ENCODE peak calls at places on chromosomes 2 and 18, in five cellular contexts. M, W, G, J and V are unnamed samples.

GRCh38 chr2:15871239-15871783 is 69.0 kb upstream of the MYCN start:
- DNase-seq in J (no peak), M (no peak), W (no peak), G (no peak), V (no peak)

GRCh38 chr2:150624001-150624401 is 136.5 kb upstream of the RND3 start:
- DNase-seq in W (no peak), J (no peak), G (no peak), M (no peak), V (peak)

GRCh38 chr2:17083902-17084301 is 418.3 kb upstream of the CYRIA start:
- DNase-seq in G (no peak), W (no peak), J (no peak), M (no peak), V (no peak)

GRCh38 chr2:210630904-210631560 is 74.6 kb downstream of the CPS1 start:
- DNase-seq in W (no peak), G (no peak), J (no peak), M (no peak), V (no peak)

GRCh38 chr2:135874966-135875365 is 1.3 kb downstream of the MCM6 start:
- DNase-seq in M (no peak), G (no peak), W (no peak), J (no peak), V (peak)

GRCh38 chr2:237590272-237591020 is at the start of gene RAB17:
- DNase-seq in G (peak), M (no peak), W (peak), J (no peak), V (no peak)

GRCh38 chr18:62715829-62716678 is 713 bp downstream of the PHLPP1 start:
- DNase-seq in J (no peak), W (peak), G (no peak), M (peak), V (peak)

GRCh38 chr2:188305271-188305670 is 13.6 kb downstream of the GULP1 start:
- DNase-seq in W (no peak), M (no peak), G (no peak), J (no peak), V (no peak)

GRCh38 chr18:34933880-34934689 is 107.1 kb upstream of the MAPRE2 start:
- DNase-seq in M (no peak), W (no peak), G (no peak), J (no peak), V (no peak)

GRCh38 chr2:240377366-240377765 is 58.1 kb upstream of the GPC1 start:
- DNase-seq in M (no peak), W (no peak), J (no peak), G (no peak), V (no peak)

GRCh38 chr18:67041334-67041733 is 437.4 kb upstream of the CDH19 start:
- DNase-seq in M (no peak), G (no peak), J (no peak), W (no peak), V (no peak)

GRCh38 chr2:68291317-68291716 is 28.4 kb downstream of the CNRIP1 start:
- DNase-seq in W (no peak), G (no peak), M (no peak), J (no peak), V (no peak)

GRCh38 chr2:109059474-109060165 is 69.4 kb upstream of the SH3RF3 start:
- DNase-seq in M (no peak), W (no peak), G (no peak), J (no peak), V (no peak)

GRCh38 chr2:126827371-126827770 is 71.3 kb upstream of the TEX51 start:
- DNase-seq in W (no peak), J (peak), M (no peak), G (no peak), V (no peak)

GRCh38 chr2:58553937-58554336 is 312.8 kb upstream of the FANCL start:
- DNase-seq in W (no peak), M (no peak), G (peak), J (no peak), V (peak)

GRCh38 chr2:112472547-112473263 is 9.3 kb upstream of the TTL start:
- DNase-seq in J (peak), W (no peak), G (no peak), M (no peak), V (no peak)

GRCh38 chr2:241816431-241817121 is 7.6 kb downstream of the NEU4 start:
- DNase-seq in G (no peak), J (no peak), M (peak), W (no peak), V (no peak)

GRCh38 chr2:207467716-207468347 is 61.9 kb upstream of the CREB1 start:
- DNase-seq in J (no peak), M (no peak), G (no peak), W (no peak), V (no peak)

GRCh38 chr2:188819781-188820180 is 154.4 kb upstream of the COL3A1 start:
- DNase-seq in M (no peak), G (no peak), W (no peak), J (no peak), V (no peak)

GRCh38 chr2:240777416-240778212 is 42.4 kb downstream of the KIF1A start:
- DNase-seq in G (no peak), W (no peak), J (no peak), M (no peak), V (no peak)

GRCh38 chr2:201116959-201117734 is 1.2 kb downstream of the CFLAR start:
- DNase-seq in M (no peak), J (peak), W (peak), G (peak), V (peak)

GRCh38 chr2:65300134-65300771 is 72.6 kb downstream of the ACTR2 start:
- DNase-seq in M (peak), W (no peak), G (no peak), J (peak), V (no peak)

GRCh38 chr2:195489101-195489500 is 167.9 kb upstream of the SLC39A10 start:
- DNase-seq in W (no peak), M (no peak), G (no peak), J (no peak), V (no peak)

GRCh38 chr2:226873826-226874225 is 38.0 kb downstream of the RHBDD1 start:
- DNase-seq in J (no peak), W (no peak), G (no peak), M (no peak), V (no peak)

GRCh38 chr2:140654565-140654964 is 1476.3 kb downstream of the LRP1B start:
- DNase-seq in G (no peak), J (no peak), W (no peak), M (no peak), V (no peak)

GRCh38 chr18:47773931-47774330 is 156.5 kb downstream of the SMAD2 start:
- DNase-seq in J (peak), W (no peak), G (no peak), M (no peak), V (no peak)

GRCh38 chr2:64624108-64624610 is 29.6 kb downstream of the SERTAD2 start:
- DNase-seq in M (no peak), J (no peak), G (no peak), W (no peak), V (no peak)

GRCh38 chr2:26059542-26059941 is 25.7 kb downstream of the RAB10 start:
- DNase-seq in J (no peak), W (no peak), M (no peak), G (no peak), V (peak)

GRCh38 chr2:46008082-46008870 is 288.9 kb upstream of the EPAS1 start:
- DNase-seq in G (no peak), M (no peak), W (no peak), J (no peak), V (no peak)

GRCh38 chr18:8635087-8635486 is 25.9 kb downstream of the RAB12 start:
- DNase-seq in J (no peak), M (no peak), G (no peak), W (no peak), V (no peak)

GRCh38 chr2:112345030-112346027 is 69.9 kb downstream of the ZC3H6 start:
- DNase-seq in M (no peak), G (peak), J (no peak), W (peak), V (no peak)

GRCh38 chr2:216833076-216833475 is 26.8 kb downstream of the TNP1 start:
- DNase-seq in G (no peak), J (no peak), W (no peak), M (no peak), V (no peak)

GRCh38 chr2:20652141-20652540 is 1.2 kb upstream of the HS1BP3 start:
- DNase-seq in G (no peak), M (no peak), J (no peak), W (no peak), V (no peak)

GRCh38 chr2:167127135-167127534 is 238.9 kb downstream of the XIRP2 start:
- DNase-seq in M (no peak), G (peak), W (no peak), J (no peak), V (peak)

GRCh38 chr2:70745276-70745675 is 22.7 kb downstream of the ADD2 start:
- DNase-seq in M (no peak), J (no peak), W (no peak), G (no peak), V (no peak)

GRCh38 chr2:21279525-21279924 is 155.8 kb downstream of the TDRD15 start:
- DNase-seq in J (no peak), M (no peak), W (no peak), G (no peak), V (no peak)

GRCh38 chr2:144950874-144951560 is 431.1 kb upstream of the ZEB2 start:
- DNase-seq in G (no peak), M (no peak), W (peak), J (no peak), V (peak)

GRCh38 chr2:100742884-100743283 is 77.1 kb upstream of the NPAS2 start:
- DNase-seq in W (no peak), M (no peak), G (peak), J (peak), V (no peak)
- H3K4me3 ChIP-seq in W (no peak), M (no peak), G (peak), J (no peak), V (no peak)

DNA sequence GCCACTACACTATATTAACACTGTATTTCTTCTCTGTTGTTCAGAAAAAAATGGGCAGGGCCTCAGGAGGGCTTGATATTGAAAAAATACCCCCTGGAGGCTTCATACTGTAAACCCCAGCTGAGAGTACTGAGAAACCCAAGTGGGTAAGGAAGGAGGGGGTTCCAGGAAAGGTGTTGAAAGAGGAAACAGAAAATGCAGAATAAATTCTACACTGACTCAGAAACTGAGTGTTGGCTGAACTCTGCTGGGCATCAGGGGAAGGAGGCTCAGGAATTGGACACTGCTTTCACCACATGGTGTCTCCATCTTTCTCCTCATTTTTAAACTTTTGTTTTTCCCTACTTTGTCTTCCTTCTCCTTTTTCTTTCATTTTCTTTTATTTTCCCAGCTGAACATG is 253.7 kb downstream of the DYM start:
- DNase-seq in M (no peak), W (no peak), G (no peak), J (no peak), V (peak)
- TF ChIP-seq CTCF in M (no peak), W (no peak), G (no peak), J (no peak), V (no peak)

DNA sequence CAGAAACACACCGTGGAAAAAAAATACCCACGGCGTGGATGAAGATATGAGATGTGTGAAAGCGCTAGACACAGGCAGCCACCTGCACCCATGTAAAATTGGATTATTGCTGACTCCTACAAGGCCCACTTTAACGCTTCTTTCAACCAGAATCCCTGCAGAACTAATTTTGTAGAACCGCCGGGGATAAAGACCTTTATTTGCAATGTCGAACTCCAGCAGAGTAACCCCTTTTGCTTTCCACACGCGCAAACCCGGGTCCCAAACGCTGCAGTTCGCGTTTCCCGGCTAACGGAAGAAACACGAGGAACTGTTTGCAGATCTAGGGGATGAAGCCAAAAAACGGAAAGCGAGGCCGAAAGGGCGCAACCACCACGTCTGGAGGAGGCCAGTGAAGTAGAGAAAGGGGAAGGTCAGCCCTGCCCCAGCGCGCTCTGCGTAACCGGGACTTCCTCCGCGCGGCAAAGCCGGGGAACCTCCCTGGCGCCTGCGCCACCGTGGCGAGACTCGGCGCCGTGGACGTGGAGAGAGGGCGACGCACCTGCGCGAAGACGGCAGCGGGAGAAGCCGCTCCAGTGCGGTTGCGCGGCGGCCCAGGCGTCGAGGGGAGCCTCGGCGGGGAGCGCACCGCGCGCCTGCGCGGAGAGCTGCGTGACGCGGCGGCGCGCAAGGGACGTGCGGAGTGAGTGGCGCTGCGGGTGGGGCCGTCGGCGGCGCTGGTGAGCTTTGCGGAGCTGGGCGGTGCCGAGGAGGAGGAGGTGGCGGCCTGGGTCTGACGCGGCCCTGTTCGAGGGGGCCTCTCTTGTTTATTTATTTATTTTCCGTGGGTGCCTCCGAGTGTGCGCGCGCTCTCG is at the start of gene PPP1CB:
- DNase-seq in W (peak), J (peak), G (peak), M (peak), V (peak)
- TF ChIP-seq POLR2A in W (peak), J (peak), G (peak), M (peak), V (peak)

GRCh38 chr2:172021074-172021931 is 21.6 kb downstream of the METAP1D start:
- DNase-seq in J (no peak), G (peak), W (no peak), M (no peak), V (no peak)

GRCh38 chr2:172021955-172022354 is 22.2 kb downstream of the METAP1D start:
- DNase-seq in W (no peak), G (no peak), M (no peak), J (no peak), V (peak)
- H3K4me3 ChIP-seq in W (no peak), G (no peak), M (no peak), J (no peak), V (no peak)

DNA sequence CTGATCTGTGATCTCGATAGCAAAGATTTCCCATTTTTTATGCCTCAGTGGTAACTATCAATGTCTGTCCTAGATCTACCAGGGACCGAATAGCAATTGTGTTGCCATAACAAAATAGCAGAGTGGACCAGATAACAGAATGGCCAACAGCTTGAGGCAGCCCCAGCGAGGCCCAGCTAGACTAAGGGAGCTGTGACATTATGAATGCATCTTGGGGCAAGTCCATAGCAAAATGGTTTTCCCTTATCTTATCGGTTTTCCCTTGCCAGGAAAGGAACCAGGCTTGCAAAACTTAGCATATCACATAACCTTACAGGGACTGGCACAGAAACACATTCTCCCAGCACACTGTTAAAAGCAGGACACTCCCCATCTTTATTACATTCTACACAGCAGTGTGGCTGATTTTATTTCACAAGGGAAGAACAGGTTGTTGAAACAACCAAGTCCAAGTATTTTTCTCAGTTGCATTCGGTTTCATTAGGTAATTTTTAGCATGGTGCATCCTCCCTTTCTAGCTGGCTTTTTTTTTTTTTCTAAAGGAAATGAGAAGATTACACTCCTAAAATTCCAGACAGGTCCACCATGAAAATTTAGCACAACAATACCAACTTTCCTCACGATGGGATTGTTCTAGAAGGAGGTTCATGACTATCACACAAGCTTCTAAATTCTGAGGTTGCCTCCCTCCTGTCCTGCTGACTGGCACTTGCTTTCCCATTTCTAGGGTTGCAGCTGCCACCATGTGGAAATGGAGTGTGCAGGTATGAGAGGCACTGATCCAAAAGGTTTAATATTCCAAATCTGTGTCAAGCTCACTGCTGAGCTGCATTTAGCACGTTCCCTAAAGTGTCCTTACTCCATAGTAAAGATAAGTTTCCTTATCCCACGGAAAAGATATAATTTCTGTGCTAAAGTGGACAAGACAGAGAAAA is 97.0 kb upstream of the SLC35G4 start:
- DNase-seq in G (peak), W (peak), J (no peak), M (no peak), V (no peak)
- TF ChIP-seq CTCF in G (peak), W (peak), J (no peak), M (no peak), V (no peak)

DNA sequence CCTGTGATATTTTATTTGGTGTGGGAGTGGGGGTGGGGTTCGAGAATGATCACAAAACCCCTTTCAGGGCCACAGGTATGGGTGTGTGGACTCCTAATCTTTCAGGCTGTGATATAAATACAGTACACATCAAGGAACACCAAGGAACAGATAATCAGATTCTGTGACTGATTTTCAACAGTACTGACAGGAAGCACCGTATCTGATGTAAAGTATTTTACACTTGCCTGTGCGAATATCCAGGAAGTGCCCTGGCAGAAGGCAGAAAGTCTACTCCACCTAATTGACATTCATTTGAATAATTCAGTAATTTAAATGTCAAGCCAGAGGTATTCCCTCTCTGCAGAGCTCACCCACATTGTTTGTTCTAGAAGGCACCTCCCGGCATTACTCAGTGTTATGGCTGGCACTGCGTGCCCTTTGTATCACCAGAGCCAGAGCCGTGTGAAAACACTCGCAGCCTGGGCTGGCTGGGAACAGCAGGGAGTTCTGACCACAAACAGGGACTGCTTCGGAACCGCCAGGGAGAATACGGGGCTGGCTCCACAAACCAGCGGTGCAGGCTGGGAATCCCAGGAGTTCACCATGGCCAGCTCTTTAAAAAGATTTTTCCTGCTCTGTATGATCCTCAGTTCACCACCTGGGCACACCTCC is 91.8 kb downstream of the ACVR1 start:
- DNase-seq in M (peak), G (no peak), J (no peak), W (peak), V (no peak)
- TF ChIP-seq POLR2A in M (no peak), G (no peak), J (no peak), W (no peak), V (no peak)

GRCh38 chr18:35949090-35949489 is 23.4 kb upstream of the RMP24 start:
- DNase-seq in W (no peak), M (no peak), G (no peak), J (no peak), V (no peak)

GRCh38 chr18:35953688-35954087 is 18.8 kb upstream of the RMP24 start:
- DNase-seq in M (no peak), G (no peak), J (no peak), W (no peak), V (no peak)

GRCh38 chr18:35950628-35950982 is 21.9 kb upstream of the RMP24 start:
- DNase-seq in J (no peak), W (no peak), M (no peak), G (no peak), V (no peak)

GRCh38 chr18:35948080-35948479 is 24.4 kb upstream of the RMP24 start:
- DNase-seq in M (no peak), G (no peak), J (no peak), W (no peak), V (no peak)

DNA sequence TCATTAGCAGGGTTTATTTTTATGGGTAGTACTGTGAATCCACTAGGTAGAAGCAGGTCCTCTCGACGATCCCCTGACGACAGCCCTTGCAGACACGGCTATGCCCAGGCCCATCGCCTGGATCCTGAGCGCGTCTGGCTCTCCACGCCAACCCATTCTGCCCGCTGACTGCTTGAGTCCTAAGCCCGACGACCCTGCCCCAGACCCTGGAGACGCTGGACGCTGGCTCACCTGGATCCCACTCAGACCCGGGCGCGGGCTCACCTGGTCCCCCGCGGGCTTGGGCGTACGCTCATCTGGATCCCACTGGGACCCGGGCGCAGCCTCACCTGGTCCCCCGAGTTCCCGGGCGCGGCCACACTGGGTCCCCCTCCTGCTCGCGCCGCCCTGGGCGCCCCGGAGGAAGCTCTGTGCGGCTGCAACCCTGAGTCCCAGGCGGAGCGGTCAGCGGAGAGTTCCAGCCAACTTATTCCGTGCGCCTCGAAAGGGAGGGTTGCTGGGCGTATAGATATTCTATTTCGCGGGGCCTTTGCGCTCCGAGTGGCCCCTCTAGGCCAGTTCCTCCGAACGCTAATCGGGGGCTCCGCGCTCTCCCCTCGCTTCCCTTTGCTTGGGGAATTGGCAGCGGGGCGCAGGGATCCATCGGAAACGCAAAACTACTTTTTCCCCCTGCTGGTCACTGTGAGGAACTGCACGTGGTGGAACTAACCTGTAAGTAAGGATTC is 22.4 kb upstream of the RMP24 start:
- DNase-seq in J (no peak), M (peak), G (peak), W (peak), V (peak)
- H3K4me3 ChIP-seq in J (peak), M (peak), G (peak), W (peak), V (no peak)